ENCODE peak calls at places on chromosome 17, in ten cellular contexts. R is effector memory CD4-positive, alpha-beta T cell; H is HuH-7.5; G is testis; M is GM10248; O is PC-9; S is fibroblast of the aortic adventitia; F is NCI-H1105; X is HTR-8/SVneo; K is midbrain. A is an unnamed sample.

GRCh38 chr17:28725660-28726395 is at the start of gene TLCD1:
- DNase-seq in H (peak; percentile 83), M (peak; percentile 82), G (peak; percentile 61), F (peak; percentile 74), X (peak; percentile 80), R (no peak), S (peak; percentile 70), O (peak; percentile 84), K (peak; percentile 73), A (peak; percentile 53)

GRCh38 chr17:42163696-42164407 is 9.1 kb upstream of the RAB5C start:
- DNase-seq in F (no peak), M (no peak), H (no peak), R (no peak), G (no peak), O (no peak), K (no peak), S (no peak), X (no peak), A (no peak)

GRCh38 chr17:10614536-10615155 is 42.5 kb downstream of the MYH3 start:
- DNase-seq in S (peak; percentile 79), M (peak; percentile 67), X (peak; percentile 57), F (peak; percentile 13), K (peak; percentile 40), R (no peak), O (peak; percentile 42), H (peak; percentile 25), G (peak; percentile 68), A (no peak)

GRCh38 chr17:63918305-63918704 is 334 bp downstream of the GH1 start:
- DNase-seq in F (no peak), H (no peak), S (no peak), X (no peak), G (no peak), R (no peak), K (no peak), O (no peak), M (no peak), A (no peak)

GRCh38 chr17:46847204-46848191 is 3.9 kb upstream of the WNT9B start:
- DNase-seq in R (no peak), H (no peak), M (no peak), O (no peak), K (no peak), X (no peak), S (no peak), F (no peak), G (no peak), A (no peak)

GRCh38 chr17:19024101-19025078 is 19.8 kb upstream of the FAM83G start:
- DNase-seq in M (no peak), O (peak; percentile 34), H (no peak), X (no peak), G (no peak), R (no peak), K (no peak), S (peak; percentile 26), F (no peak), A (no peak)

GRCh38 chr17:62735027-62735651 is 73.0 kb downstream of the MARCHF10 start:
- DNase-seq in X (no peak), G (no peak), M (no peak), H (no peak), K (no peak), O (no peak), S (no peak), R (no peak), F (no peak), A (no peak)

GRCh38 chr17:39632153-39632941 is 4.6 kb upstream of the STARD3 start:
- DNase-seq in M (no peak), F (no peak), G (peak; percentile 78), X (no peak), S (no peak), H (no peak), O (no peak), K (peak; percentile 70), R (no peak), A (no peak)

GRCh38 chr17:72710185-72710584 is 382.3 kb downstream of the SLC39A11 start:
- DNase-seq in X (no peak), H (no peak), M (no peak), K (no peak), G (no peak), S (no peak), O (no peak), F (no peak), R (no peak), A (no peak)

GRCh38 chr17:69913241-69914015 is 161.6 kb upstream of the KCNJ16 start:
- DNase-seq in S (peak; percentile 58), H (no peak), R (no peak), X (no peak), F (no peak), G (no peak), M (no peak), K (no peak), O (no peak), A (no peak)

GRCh38 chr17:65749479-65749878 is 188.0 kb upstream of the AXIN2 start:
- DNase-seq in K (no peak), F (no peak), X (no peak), O (peak; percentile 9), M (no peak), H (no peak), S (peak; percentile 67), G (no peak), R (no peak), A (no peak)

GRCh38 chr17:57544834-57545463 is 200.2 kb downstream of the CCDC182 start:
- DNase-seq in R (no peak), M (no peak), K (no peak), H (no peak), O (no peak), G (no peak), X (no peak), F (peak; percentile 43), S (no peak), A (no peak)

GRCh38 chr17:79263191-79263590 is 188.6 kb downstream of the ENGASE start:
- DNase-seq in G (no peak), K (no peak), H (no peak), R (no peak), M (no peak), O (no peak), F (no peak), S (no peak), X (no peak), A (no peak)

GRCh38 chr17:48333034-48333491 is 97.0 kb downstream of the SKAP1 start:
- DNase-seq in O (no peak), K (no peak), G (no peak), X (no peak), F (no peak), M (no peak), H (no peak), R (no peak), S (no peak), A (no peak)

GRCh38 chr17:48181653-48182052 is 74.1 kb downstream of the SNX11 start:
- DNase-seq in O (peak; percentile 22), K (no peak), M (no peak), H (no peak), F (no peak), X (peak; percentile 57), R (no peak), S (peak; percentile 27), G (no peak), A (no peak)

GRCh38 chr17:40307001-40307690 is 1.8 kb upstream of the RARA start:
- DNase-seq in O (no peak), S (peak; percentile 67), X (no peak), K (no peak), M (peak; percentile 23), F (peak; percentile 53), G (peak; percentile 44), H (no peak), R (no peak), A (no peak)

GRCh38 chr17:58756246-58757161 is 850 bp downstream of the PPM1E start:
- DNase-seq in O (no peak), X (peak; percentile 41), G (peak; percentile 26), F (peak; percentile 22), S (peak; percentile 8), M (peak; percentile 45), R (no peak), H (peak; percentile 61), K (peak; percentile 4), A (no peak)

GRCh38 chr17:2102931-2103398 is 48.1 kb downstream of the HIC1 start:
- DNase-seq in R (no peak), G (no peak), K (no peak), O (peak; percentile 19), H (no peak), F (no peak), M (no peak), S (peak; percentile 92), X (no peak), A (no peak)

GRCh38 chr17:72518810-72519597 is 398.2 kb downstream of the SOX9 start:
- DNase-seq in H (peak; percentile 56), K (peak; percentile 18), F (no peak), M (no peak), X (no peak), O (no peak), S (no peak), R (no peak), G (no peak), A (no peak)

GRCh38 chr17:30956764-30957374 is 14.0 kb upstream of the RNF135 start:
- DNase-seq in O (no peak), F (no peak), X (no peak), R (no peak), S (peak; percentile 65), G (no peak), K (no peak), M (no peak), H (no peak), A (no peak)

GRCh38 chr17:77492446-77493237 is 351.9 kb downstream of the SEC14L1 start:
- DNase-seq in R (no peak), K (no peak), H (no peak), G (no peak), S (no peak), M (no peak), O (no peak), F (no peak), X (no peak), A (no peak)

GRCh38 chr17:76356803-76357456 is 3.2 kb upstream of the PRPSAP1 start:
- DNase-seq in G (no peak), X (no peak), M (no peak), O (no peak), R (no peak), K (no peak), S (no peak), F (no peak), H (no peak), A (no peak)

GRCh38 chr17:50440172-50440837 is 14.3 kb downstream of the ACSF2 start:
- DNase-seq in X (no peak), K (no peak), G (no peak), M (no peak), O (peak; percentile 90), S (no peak), F (no peak), R (no peak), H (no peak), A (no peak)

GRCh38 chr17:20975566-20975965 is 67.2 kb downstream of the USP22 start:
- DNase-seq in K (no peak), X (no peak), S (no peak), O (no peak), G (no peak), R (no peak), F (no peak), M (no peak), H (no peak), A (no peak)

GRCh38 chr17:13076905-13077304 is 59.1 kb upstream of the ELAC2 start:
- DNase-seq in H (no peak), M (no peak), X (no peak), G (no peak), R (no peak), K (no peak), O (no peak), S (no peak), F (no peak), A (no peak)

GRCh38 chr17:40471856-40472732 is 28.8 kb downstream of the IGFBP4 start:
- DNase-seq in M (no peak), F (no peak), R (no peak), H (no peak), S (peak; percentile 53), O (no peak), X (no peak), K (no peak), G (no peak), A (no peak)

GRCh38 chr17:27540300-27541105 is 84.3 kb downstream of the KSR1 start:
- DNase-seq in F (no peak), R (no peak), G (peak; percentile 71), X (peak; percentile 87), O (peak; percentile 46), H (no peak), M (no peak), K (peak; percentile 75), S (peak; percentile 99), A (peak; percentile 27)

GRCh38 chr17:81315885-81316391 is 20.8 kb upstream of the SLC38A10 start:
- DNase-seq in G (no peak), X (no peak), S (no peak), H (no peak), M (no peak), F (no peak), R (no peak), K (no peak), O (no peak), A (no peak)

A was measured in GOT3.